ENCODE peak calls at places on chromosomes 5 and 9, in four cellular contexts. O is CD4-positive, alpha-beta T cell; W is choroid plexus epithelial cell; E is psoas muscle. B is an unnamed sample.

GRCh38 chr5:151222769-151223446 is 984 bp downstream of the CCDC69 start:
- DNase-seq in O (peak), W (no peak), E (peak), B (no peak)

GRCh38 chr5:13115476-13115875 is 829.0 kb downstream of the DNAH5 start:
- DNase-seq in O (no peak), W (no peak), E (no peak), B (no peak)

GRCh38 chr5:26791433-26791832 is 247.0 kb downstream of the CDH9 start:
- DNase-seq in O (no peak), W (peak), E (no peak), B (no peak)

GRCh38 chr5:21802100-21802499 is 1051.0 kb downstream of the CDH12 start:
- DNase-seq in O (no peak), W (no peak), E (no peak), B (no peak)

GRCh38 chr5:39100851-39101396 is 26.7 kb upstream of the RICTOR start:
- DNase-seq in O (no peak), W (peak), E (no peak), B (no peak)

GRCh38 chr5:160045004-160045403 is 36.1 kb downstream of the TTC1 start:
- DNase-seq in O (no peak), W (peak), E (no peak), B (no peak)

GRCh38 chr5:43312076-43312620 is 1.1 kb downstream of the HMGCS1 start:
- DNase-seq in O (no peak), W (no peak), E (no peak), B (no peak)

GRCh38 chr5:142015781-142016533 is 3.1 kb upstream of the GNPDA1 start:
- DNase-seq in O (no peak), W (peak), E (no peak), B (no peak)

GRCh38 chr9:130692365-130692764 is 1.2 kb upstream of the EXOSC2 start:
- DNase-seq in O (no peak), W (peak), E (peak), B (peak)

GRCh38 chr9:126226991-126227937 is 99.4 kb upstream of the MVB12B start:
- DNase-seq in O (no peak), W (no peak), E (no peak), B (no peak)

GRCh38 chr5:76701298-76701697 is 14.6 kb upstream of the F2R start:
- DNase-seq in O (no peak), W (peak), E (peak), B (no peak)

GRCh38 chr9:93237535-93237934 is 53.6 kb downstream of the WNK2 start:
- DNase-seq in O (no peak), W (no peak), E (no peak), B (no peak)

GRCh38 chr5:110335361-110336046 is 391.0 kb downstream of the TMEM232 start:
- DNase-seq in O (no peak), W (no peak), E (no peak), B (no peak)
- TF ChIP-seq CTCF in O (no peak), W (no peak), E (no peak), B (no peak)

GRCh38 chr5:91816674-91817073 is 433.6 kb upstream of the ARRDC3 start:
- DNase-seq in O (no peak), W (no peak), E (no peak), B (no peak)
- TF ChIP-seq CTCF in O (no peak), W (no peak), E (no peak), B (no peak)

GRCh38 chr9:108864446-108864845 is 2.4 kb downstream of the ACTL7A start:
- DNase-seq in O (no peak), W (peak), E (no peak), B (no peak)
- TF ChIP-seq CTCF in O (no peak), W (peak), E (no peak), B (no peak)

GRCh38 chr9:129480227-129480626 is 140.7 kb downstream of the C9orf50 start:
- DNase-seq in O (no peak), W (peak), E (no peak), B (no peak)

GRCh38 chr9:129478461-129478860 is 142.4 kb downstream of the C9orf50 start:
- DNase-seq in O (no peak), W (no peak), E (no peak), B (no peak)

GRCh38 chr9:129479217-129480011 is 141.5 kb downstream of the C9orf50 start:
- DNase-seq in O (no peak), W (no peak), E (no peak), B (no peak)

GRCh38 chr9:129474740-129475404 is 146.0 kb downstream of the C9orf50 start:
- DNase-seq in O (no peak), W (no peak), E (no peak), B (no peak)

DNA sequence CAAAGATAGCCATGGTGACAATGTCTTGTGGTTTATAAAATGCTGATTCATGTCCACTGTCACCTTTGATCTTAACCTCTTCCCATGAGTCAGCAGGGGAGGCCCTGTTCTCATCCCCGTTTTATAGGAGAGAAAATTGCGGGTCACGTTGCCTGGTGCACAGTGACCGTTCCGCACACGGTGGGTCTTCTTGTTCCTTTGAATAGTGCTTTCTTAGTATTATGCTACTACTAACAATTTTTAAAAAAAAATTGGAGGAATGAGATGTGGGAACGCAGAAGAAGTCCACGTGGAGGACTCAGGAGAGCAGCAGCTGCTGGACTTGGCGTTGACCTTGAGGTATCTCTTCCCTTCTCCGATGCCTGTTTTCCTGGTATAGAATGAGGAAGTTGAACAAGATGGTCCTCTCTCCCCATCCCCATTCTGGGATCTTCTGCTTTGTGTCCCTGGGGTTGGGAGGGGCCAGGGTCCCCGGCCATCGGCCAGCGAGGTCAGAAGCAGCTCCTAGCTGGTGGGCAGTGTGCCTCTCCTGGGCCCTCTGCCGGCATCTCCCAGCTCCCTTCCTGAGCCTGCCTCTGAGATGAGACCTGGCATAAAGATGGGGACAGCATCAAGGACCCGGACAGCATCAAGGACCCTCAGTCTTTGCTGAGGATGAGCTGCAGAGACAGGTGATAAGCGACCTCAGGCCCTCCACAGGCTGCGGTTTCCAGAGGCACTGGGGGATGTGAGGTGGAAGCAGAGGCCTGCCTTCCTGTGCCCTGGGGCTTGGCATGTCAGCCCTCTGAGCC is 143.9 kb downstream of the C9orf50 start:
- DNase-seq in O (no peak), W (no peak), E (no peak), B (no peak)
- TF ChIP-seq CTCF in O (no peak), W (no peak), E (no peak), B (no peak)

GRCh38 chr5:177370488-177371119 is 12.9 kb downstream of the RGS14 start:
- DNase-seq in O (peak), W (peak), E (peak), B (peak)
- TF ChIP-seq CTCF in O (no peak), W (peak), E (peak), B (peak)

GRCh38 chr9:38068866-38069628 is at the start of gene SHB:
- DNase-seq in O (peak), W (peak), E (peak), B (peak)
- TF ChIP-seq CTCF in O (peak), W (no peak), E (no peak), B (peak)

GRCh38 chr5:111072949-111073682 is 1.6 kb downstream of the TSLP start:
- DNase-seq in O (peak), W (peak), E (peak), B (peak)

GRCh38 chr5:111071413-111071812 is at the start of gene TSLP:
- DNase-seq in O (no peak), W (no peak), E (no peak), B (no peak)

GRCh38 chr5:111069839-111070238 is 1.7 kb upstream of the TSLP start:
- DNase-seq in O (no peak), W (peak), E (no peak), B (no peak)

GRCh38 chr5:111068208-111068607 is 3.3 kb upstream of the TSLP start:
- DNase-seq in O (no peak), W (peak), E (no peak), B (no peak)

GRCh38 chr5:111070272-111071134 is 1.0 kb upstream of the TSLP start:
- DNase-seq in O (no peak), W (peak), E (peak), B (peak)
- TF ChIP-seq CTCF in O (no peak), W (peak), E (no peak), B (peak)

DNA sequence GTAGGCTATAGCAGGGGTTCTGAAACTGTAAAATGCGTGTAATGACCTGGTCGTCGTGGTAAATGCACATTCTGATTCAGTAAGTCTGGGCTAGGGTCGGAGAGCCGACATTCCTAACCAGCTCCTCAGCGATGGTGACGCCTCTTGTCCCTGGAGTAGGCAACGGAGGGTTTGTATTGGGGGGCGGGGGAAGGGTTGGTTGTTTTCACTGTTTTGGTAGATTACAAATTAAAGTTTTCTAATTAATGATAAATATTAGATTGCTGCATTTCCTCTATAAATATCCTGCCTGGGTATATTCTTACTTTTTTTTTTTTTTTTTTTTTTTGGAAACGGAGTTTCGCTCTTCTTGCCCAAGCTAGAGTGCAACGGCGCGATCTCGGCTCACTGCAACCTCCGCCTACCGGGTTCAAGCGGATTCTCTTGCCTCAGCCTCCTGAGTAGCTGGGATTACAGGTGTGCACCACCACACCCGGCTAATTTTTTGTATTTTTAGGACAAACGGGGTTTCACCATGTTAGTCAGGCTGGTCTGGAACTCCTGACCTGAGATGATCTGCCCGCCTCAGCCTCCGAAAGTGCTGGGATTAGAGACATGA is 566 bp upstream of the ALDH7A1 start:
- DNase-seq in O (no peak), W (no peak), E (no peak), B (no peak)
- TF ChIP-seq CTCF in O (no peak), W (no peak), E (no peak), B (no peak)